ENCODE peak calls at places on chromosome 2, in ten cellular contexts. R is effector memory CD8-positive, alpha-beta T cell; T is GM03348; A is stimulated activated CD4-positive, alpha-beta T cell treated with anti-CD3 and anti-CD28 coated beads, Interleukin-4, amount 100 ng/mL, for 4 hours; X is HT-29; U is WTC11; S is hypothalamus; O is GM19239; Z is T-cell; J is globus pallidus. B is an unnamed sample.

GRCh38 chr2:69097908-69098655 is 85.1 kb downstream of the ANTXR1 start:
- DNase-seq in J (no peak), O (no peak), Z (no peak), X (no peak), R (no peak), S (no peak), T (peak; percentile 22), A (no peak), U (no peak), B (no peak)

GRCh38 chr2:190996338-190996946 is 17.5 kb downstream of the STAT1 start:
- DNase-seq in U (peak; percentile 52), Z (no peak), T (peak; percentile 63), S (no peak), R (peak; percentile 29), O (no peak), J (no peak), X (peak; percentile 67), A (peak; percentile 37), B (peak; percentile 33)

GRCh38 chr2:85156141-85156540 is 22.9 kb downstream of the TCF7L1 start:
- DNase-seq in R (no peak), O (no peak), S (no peak), J (no peak), U (no peak), T (no peak), X (no peak), A (no peak), Z (no peak), B (no peak)

GRCh38 chr2:6944546-6944945 is 27.3 kb downstream of the RNF144A start:
- DNase-seq in X (no peak), R (no peak), O (no peak), A (no peak), S (no peak), Z (no peak), T (no peak), U (no peak), J (no peak), B (no peak)

GRCh38 chr2:70906439-70907018 is 29.2 kb upstream of the ATP6V1B1 start:
- DNase-seq in J (no peak), Z (no peak), U (no peak), R (no peak), T (no peak), O (no peak), S (no peak), X (no peak), A (no peak), B (no peak)

GRCh38 chr2:199488772-199489400 is 31.1 kb upstream of the SATB2 start:
- DNase-seq in U (peak; percentile 80), O (peak; percentile 57), R (peak; percentile 38), Z (peak; percentile 14), X (peak; percentile 66), J (peak; percentile 65), S (no peak), A (peak; percentile 23), T (peak; percentile 85), B (peak; percentile 47)

GRCh38 chr2:174699993-174700766 is 64.1 kb downstream of the CHRNA1 start:
- DNase-seq in X (peak; percentile 49), J (peak; percentile 60), A (no peak), O (peak; percentile 36), U (no peak), R (peak; percentile 48), Z (no peak), S (no peak), T (peak; percentile 77), B (peak; percentile 48)

GRCh38 chr2:30293303-30293912 is 62.1 kb downstream of the LBH start:
- DNase-seq in R (no peak), S (no peak), U (no peak), J (no peak), A (peak; percentile 12), Z (no peak), X (peak; percentile 42), T (peak; percentile 57), O (no peak), B (peak; percentile 70)

GRCh38 chr2:70703900-70704549 is 64.0 kb downstream of the ADD2 start:
- DNase-seq in O (no peak), S (no peak), R (no peak), A (no peak), U (no peak), T (peak; percentile 83), Z (no peak), J (no peak), X (no peak), B (no peak)

GRCh38 chr2:70674636-70675430 is 93.2 kb downstream of the ADD2 start:
- DNase-seq in T (no peak), X (no peak), O (no peak), Z (no peak), S (no peak), R (no peak), J (no peak), U (no peak), A (no peak), B (no peak)

B was measured in HFFc6.